ENCODE peak calls at places on chromosomes 3 and 15, in seven cellular contexts. U is transverse colon; N is mesendoderm; J is lung; C is upper lobe of left lung; E is mucosa of descending colon; A is CD4-positive, CD25-positive, alpha-beta regulatory T cell. S is an unnamed sample. For H3K4me1, the result is how much of the 10 kb centered on the place peaks cover.

GRCh38 chr15:76310470-76311070 is 699 bp downstream of the ETFA start:
- DNase-seq in U (no peak), N (no peak), J (no peak), C (no peak), E (no peak), A (peak), S (peak)

GRCh38 chr15:47124430-47125102 is 592.7 kb upstream of the SEMA6D start:
- DNase-seq in U (no peak), N (no peak), J (no peak), C (no peak), E (no peak), A (no peak), S (no peak)

GRCh38 chr15:101689901-101690300 is 34.4 kb downstream of the TARS3 start:
- DNase-seq in U (no peak), N (peak), J (no peak), C (no peak), E (no peak), A (no peak), S (no peak)

GRCh38 chr15:72521682-72522081 is 47.6 kb downstream of the ARIH1 start:
- DNase-seq in U (no peak), N (no peak), J (no peak), C (no peak), E (no peak), A (no peak), S (no peak)

GRCh38 chr3:178170698-178171535 is 365.3 kb upstream of the KCNMB2 start:
- DNase-seq in U (no peak), N (peak), J (no peak), C (no peak), E (no peak), A (no peak), S (no peak)

GRCh38 chr15:25439456-25439836 is 622 bp upstream of the UBE3A start:
- DNase-seq in U (peak), N (peak), J (no peak), C (no peak), E (no peak), A (no peak), S (peak)

GRCh38 chr3:2927252-2927651 is 182.9 kb downstream of the IL5RA start:
- DNase-seq in U (no peak), N (peak), J (no peak), C (no peak), E (no peak), A (no peak), S (no peak)

GRCh38 chr15:60479711-60480110 is 769 bp upstream of the ICE2 start:
- DNase-seq in U (no peak), N (peak), J (no peak), C (no peak), E (no peak), A (peak), S (peak)

GRCh38 chr3:162863579-162863978 is 1367.0 kb downstream of the OTOL1 start:
- DNase-seq in U (no peak), N (no peak), J (no peak), C (no peak), E (no peak), A (no peak), S (no peak)

GRCh38 chr15:42385206-42385979 is 26.1 kb downstream of the CAPN3 start:
- DNase-seq in U (peak), N (peak), J (no peak), C (no peak), E (no peak), A (peak), S (peak)

GRCh38 chr3:70744536-70744935 is 432.1 kb upstream of the MDFIC2 start:
- DNase-seq in U (no peak), N (no peak), J (no peak), C (no peak), E (no peak), A (no peak), S (no peak)

GRCh38 chr3:42025388-42026138 is 63.7 kb upstream of the ULK4 start:
- DNase-seq in U (peak), N (peak), J (peak), C (no peak), E (peak), A (no peak), S (peak)

GRCh38 chr3:5019411-5020261 is 40.4 kb downstream of the BHLHE40 start:
- DNase-seq in U (peak), N (no peak), J (no peak), C (peak), E (peak), A (peak), S (peak)

GRCh38 chr15:40595219-40595618 is 1.2 kb downstream of the KNL1 start:
- DNase-seq in U (no peak), N (no peak), J (no peak), C (no peak), E (no peak), A (no peak), S (no peak)

GRCh38 chr3:13015286-13016082 is 57.7 kb downstream of the IQSEC1 start:
- DNase-seq in U (peak), N (no peak), J (peak), C (peak), E (peak), A (peak), S (no peak)

GRCh38 chr15:40054746-40055575 is 16.0 kb upstream of the SRP14 start:
- DNase-seq in U (peak), N (no peak), J (no peak), C (no peak), E (peak), A (peak), S (peak)

GRCh38 chr3:184711366-184712247 is at the start of gene MAGEF1:
- DNase-seq in U (peak), N (peak), J (peak), C (peak), E (peak), A (peak), S (peak)

GRCh38 chr3:133776794-133777438 is 28.7 kb upstream of the SRPRB start:
- DNase-seq in U (no peak), N (no peak), J (no peak), C (no peak), E (no peak), A (no peak), S (no peak)

GRCh38 chr15:95196176-95196915 is 965.0 kb downstream of the MCTP2 start:
- DNase-seq in U (no peak), N (peak), J (no peak), C (no peak), E (no peak), A (no peak), S (no peak)

GRCh38 chr3:128407247-128407646 is 59.4 kb downstream of the DNAJB8 start:
- DNase-seq in U (no peak), N (no peak), J (no peak), C (peak), E (no peak), A (no peak), S (no peak)

GRCh38 chr15:70242962-70243685 is 145.4 kb upstream of the TLE3 start:
- DNase-seq in U (peak), N (peak), J (no peak), C (no peak), E (no peak), A (no peak), S (no peak)

GRCh38 chr3:16374047-16375019 is 109.3 kb downstream of the OXNAD1 start:
- DNase-seq in U (no peak), N (no peak), J (peak), C (peak), E (peak), A (peak), S (no peak)
- H3K4me1 ChIP-seq in U (under half), N (under half), J (under half), C (under half), E (under half), A (half or more), S (under half)

GRCh38 chr3:189836795-189837194 is 205.6 kb downstream of the TP63 start:
- DNase-seq in U (no peak), N (no peak), J (no peak), C (no peak), E (no peak), A (no peak), S (no peak)
- H3K4me1 ChIP-seq in U (under half), N (under half), J (under half), C (under half), E (under half), A (under half), S (under half)

GRCh38 chr3:45599424-45599886 is 4.9 kb downstream of the LIMD1 start:
- DNase-seq in U (peak), N (no peak), J (no peak), C (no peak), E (peak), A (peak), S (peak)

GRCh38 chr3:45595364-45596154 is 1.0 kb downstream of the LIMD1 start:
- DNase-seq in U (peak), N (no peak), J (no peak), C (peak), E (peak), A (no peak), S (peak)

GRCh38 chr3:45596290-45596791 is 1.8 kb downstream of the LIMD1 start:
- DNase-seq in U (peak), N (no peak), J (no peak), C (no peak), E (no peak), A (peak), S (peak)

GRCh38 chr3:45597166-45597565 is 2.6 kb downstream of the LIMD1 start:
- DNase-seq in U (peak), N (no peak), J (no peak), C (no peak), E (no peak), A (peak), S (peak)

DNA sequence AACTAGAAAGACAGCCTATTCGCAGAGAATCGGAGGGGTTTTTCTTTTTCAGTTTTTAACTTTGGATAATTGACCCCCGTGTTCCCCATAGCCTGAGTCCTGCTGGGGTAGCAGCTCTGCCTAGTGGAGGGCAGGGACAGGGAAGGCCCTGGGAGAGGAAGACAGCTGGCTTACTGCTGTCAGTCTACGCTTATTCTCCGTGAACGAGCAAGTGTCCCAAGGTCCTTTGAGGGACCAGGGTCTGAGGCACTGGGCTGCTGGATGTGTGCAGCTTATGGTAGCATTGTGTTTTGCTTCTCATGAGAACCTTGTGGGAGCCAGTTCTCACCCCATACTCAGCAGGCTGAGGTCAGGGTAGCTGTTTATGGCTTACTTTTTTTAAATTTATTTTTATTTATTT is 3.0 kb downstream of the LIMD1 start:
- DNase-seq in U (no peak), N (no peak), J (no peak), C (no peak), E (no peak), A (no peak), S (peak)
- H3K4me1 ChIP-seq in U (half or more), N (under half), J (under half), C (half or more), E (under half), A (half or more), S (under half)

DNA sequence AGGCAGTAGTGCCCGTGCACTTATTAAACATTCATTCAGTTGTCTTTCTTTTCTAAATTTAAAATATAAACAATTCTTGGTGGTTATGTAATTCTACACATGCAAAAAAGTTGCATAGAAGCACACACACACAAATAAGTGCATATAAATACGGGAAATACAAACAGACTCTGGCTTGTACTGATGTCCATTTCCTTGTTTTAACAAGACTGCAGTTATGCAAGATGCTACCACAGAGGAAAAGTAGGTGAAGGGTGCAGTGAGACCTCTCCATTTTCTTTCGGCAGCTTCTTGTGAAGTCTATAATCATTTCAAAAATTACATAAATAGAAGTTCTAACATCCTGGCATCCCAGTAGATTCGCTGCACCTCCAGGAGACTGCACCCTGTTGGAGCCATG is 130.6 kb upstream of the BCL6 start:
- DNase-seq in U (no peak), N (no peak), J (no peak), C (no peak), E (no peak), A (no peak), S (no peak)
- H3K4me1 ChIP-seq in U (under half), N (under half), J (under half), C (under half), E (under half), A (under half), S (under half)

GRCh38 chr15:58137686-58138085 is 495 bp upstream of the AQP9 start:
- DNase-seq in U (no peak), N (no peak), J (no peak), C (no peak), E (no peak), A (no peak), S (no peak)
- H3K4me1 ChIP-seq in U (under half), N (under half), J (under half), C (under half), E (under half), A (under half), S (under half)

DNA sequence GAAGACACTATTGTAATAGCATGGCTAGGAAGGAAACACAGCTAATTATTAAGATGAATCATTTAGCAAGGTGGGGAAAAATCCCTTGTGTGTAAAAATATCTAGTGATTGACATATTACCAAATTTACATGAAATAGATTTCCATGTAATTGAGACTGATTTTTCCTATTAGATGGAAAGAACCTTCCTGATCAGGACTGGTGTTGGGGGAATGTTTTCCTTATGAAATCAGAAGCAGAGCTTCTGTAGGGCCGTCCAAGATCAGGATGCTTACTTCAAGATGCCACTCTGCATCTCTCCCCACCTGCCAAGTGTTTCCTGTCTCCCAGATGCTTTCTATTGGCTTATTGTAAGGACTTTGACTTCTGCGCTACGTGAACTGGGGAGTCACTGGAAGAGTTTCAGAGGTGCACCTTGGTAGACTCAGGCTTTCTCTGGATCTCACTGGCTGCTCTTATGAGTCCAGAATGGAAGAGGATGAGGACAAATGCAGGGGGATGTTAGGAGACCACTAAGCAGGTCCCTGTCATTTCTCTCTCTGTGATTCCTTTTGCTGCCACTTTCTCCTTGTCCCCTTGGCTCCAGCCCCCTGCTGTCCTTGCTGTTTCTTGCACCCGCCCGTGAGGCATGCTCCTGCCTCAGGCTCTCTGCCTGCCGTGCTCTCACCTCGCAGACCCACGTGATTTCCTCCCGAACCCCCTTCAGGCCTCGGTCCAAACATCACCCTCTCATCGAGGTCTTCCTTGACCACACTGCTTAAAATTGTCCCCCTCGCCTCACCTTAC is 30.1 kb downstream of the BTD start:
- DNase-seq in U (no peak), N (peak), J (no peak), C (peak), E (no peak), A (no peak), S (no peak)
- H3K4me1 ChIP-seq in U (under half), N (under half), J (under half), C (under half), E (under half), A (under half), S (under half)

DNA sequence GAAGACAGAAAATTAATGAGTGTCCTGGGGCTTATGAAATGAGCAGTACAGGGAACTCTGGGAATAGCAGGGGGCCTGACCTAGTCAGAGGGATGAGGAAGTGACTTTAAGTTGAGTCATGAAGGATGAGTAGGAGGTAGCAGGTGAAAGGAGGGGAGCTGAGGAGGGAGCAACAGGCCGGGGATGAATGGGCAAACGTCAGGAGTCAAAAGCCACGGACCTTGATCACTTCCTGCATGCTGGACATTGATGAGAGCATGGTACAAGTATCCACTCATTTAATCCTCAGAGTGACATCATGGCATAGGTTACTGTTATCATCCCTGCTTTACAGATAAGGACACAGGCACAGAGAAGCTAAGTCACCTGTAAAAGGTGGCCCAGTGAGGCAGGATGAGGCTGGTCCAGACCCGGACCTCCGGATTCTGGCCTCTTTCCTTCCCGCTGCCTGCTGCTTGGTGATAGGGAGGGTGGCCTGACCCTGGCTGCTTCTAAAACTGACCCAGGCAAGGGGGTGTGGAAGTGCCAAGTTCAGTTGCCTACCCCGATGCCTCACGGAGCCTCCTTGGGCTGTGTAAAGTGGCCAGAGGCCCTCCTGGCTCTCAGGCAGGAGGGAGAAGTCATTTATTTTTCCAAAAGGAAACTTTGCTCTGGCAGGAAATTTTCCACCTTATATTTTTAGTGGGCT is 7.6 kb downstream of the CORO2B start:
- DNase-seq in U (no peak), N (peak), J (no peak), C (no peak), E (no peak), A (no peak), S (no peak)
- H3K4me1 ChIP-seq in U (under half), N (under half), J (under half), C (under half), E (under half), A (under half), S (under half)

GRCh38 chr15:49848824-49849209 is 228.0 kb downstream of the DTWD1 start:
- DNase-seq in U (no peak), N (no peak), J (no peak), C (no peak), E (no peak), A (no peak), S (no peak)
- H3K4me1 ChIP-seq in U (under half), N (under half), J (under half), C (under half), E (under half), A (under half), S (under half)

DNA sequence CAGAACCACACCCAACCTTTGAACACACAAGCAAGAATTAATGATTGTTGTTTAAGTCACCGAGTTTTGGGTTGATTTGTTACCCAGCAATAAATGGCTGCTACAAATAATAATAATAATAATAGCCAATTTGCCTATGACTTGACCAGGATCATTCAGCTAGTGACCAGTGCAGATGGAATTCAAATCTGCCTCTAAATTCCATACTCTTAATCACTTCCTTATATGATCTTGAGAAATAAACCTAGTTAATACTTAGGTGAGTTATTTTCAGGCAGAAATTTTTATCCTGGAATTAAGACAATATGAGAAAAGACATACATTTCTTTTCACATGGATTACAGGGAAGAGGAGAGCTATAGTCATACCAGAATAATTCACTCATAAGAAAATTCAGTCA is 116.0 kb upstream of the GALNT15 start:
- DNase-seq in U (no peak), N (no peak), J (no peak), C (no peak), E (no peak), A (no peak), S (no peak)
- H3K4me1 ChIP-seq in U (under half), N (under half), J (under half), C (under half), E (under half), A (under half), S (under half)